ENCODE peak calls at places on chromosomes 1 and 21, in seven cellular contexts. M is LoVo; L is kidney tubule cell; N is GM20000; H is left ventricle myocardium superior; R is stimulated activated CD4-positive, alpha-beta T cell treated with anti-CD3 and anti-CD28 coated beads, Interleukin-1b, Interleukin-23, amount 100 ng/mL, for 24 hours; E is AG04450. T is an unnamed sample.

GRCh38 chr1:245856944-245857531 is 650.0 kb downstream of the SMYD3 start:
- DNase-seq in M (no peak), L (peak; percentile 75), N (no peak), H (no peak), R (no peak), E (no peak), T (no peak)

GRCh38 chr1:13996334-13996733 is 296.3 kb downstream of the PRDM2 start:
- DNase-seq in M (no peak), L (peak; percentile 49), N (no peak), H (no peak), R (no peak), E (no peak), T (no peak)

GRCh38 chr1:4605158-4605557 is 49.3 kb upstream of the AJAP1 start:
- DNase-seq in M (peak; percentile 13), L (peak; percentile 69), N (no peak), H (no peak), R (no peak), E (no peak), T (no peak)

GRCh38 chr21:27838585-27838984 is 871.7 kb upstream of the ADAMTS5 start:
- DNase-seq in M (no peak), L (no peak), N (no peak), H (no peak), R (no peak), E (no peak), T (no peak)

GRCh38 chr1:59750612-59751395 is 63.9 kb upstream of the HOOK1 start:
- DNase-seq in M (no peak), L (peak; percentile 84), N (no peak), H (no peak), R (no peak), E (peak; percentile 75), T (no peak)

GRCh38 chr21:45504021-45504515 is 38.2 kb downstream of the SLC19A1 start:
- DNase-seq in M (no peak), L (no peak), N (no peak), H (peak; percentile 18), R (no peak), E (no peak), T (no peak)

GRCh38 chr1:39431927-39432326 is 59.5 kb upstream of the BMP8A start:
- DNase-seq in M (no peak), L (no peak), N (no peak), H (no peak), R (no peak), E (no peak), T (no peak)

GRCh38 chr1:17405898-17406759 is 33.3 kb downstream of the RCC2 start:
- DNase-seq in M (peak; percentile 42), L (peak; percentile 68), N (peak; percentile 69), H (peak; percentile 71), R (peak; percentile 12), E (peak; percentile 8), T (no peak)

GRCh38 chr1:8754993-8755392 is 62.4 kb downstream of the RERE start:
- DNase-seq in M (no peak), L (no peak), N (no peak), H (no peak), R (no peak), E (no peak), T (no peak)

GRCh38 chr1:54153548-54154439 is 994 bp upstream of the CDCP2 start:
- DNase-seq in M (no peak), L (peak; percentile 30), N (no peak), H (peak; percentile 60), R (no peak), E (peak; percentile 21), T (no peak)

GRCh38 chr1:211735208-211736170 is 60.1 kb upstream of the NEK2 start:
- DNase-seq in M (peak; percentile 90), L (peak; percentile 84), N (no peak), H (no peak), R (no peak), E (peak; percentile 16), T (no peak)

GRCh38 chr1:31524196-31524967 is 51.9 kb upstream of the TINAGL1 start:
- DNase-seq in M (no peak), L (no peak), N (no peak), H (no peak), R (no peak), E (no peak), T (no peak)

GRCh38 chr1:42943166-42943565 is 15.5 kb downstream of the SLC2A1 start:
- DNase-seq in M (peak; percentile 86), L (peak; percentile 89), N (no peak), H (peak; percentile 74), R (no peak), E (no peak), T (no peak)

GRCh38 chr1:172373864-172374263 is 46.6 kb upstream of the C1orf105 start:
- DNase-seq in M (no peak), L (no peak), N (no peak), H (no peak), R (no peak), E (no peak), T (no peak)

T was measured in T-helper 22 cell.